ENCODE peak calls at places on chromosomes 4 and X, in eight cellular contexts. I, J, P, S, B, Y, A and M are unnamed samples.

GRCh38 chr4:108081251-108081650 is 87.5 kb downstream of the LEF1 start:
- DNase-seq in I (no peak), J (no peak), P (no peak), S (no peak), B (no peak), Y (no peak), A (no peak), M (peak)

GRCh38 chr4:187908079-187908501 is 87.5 kb upstream of the ZFP42 start:
- DNase-seq in I (no peak), J (no peak), P (no peak), S (no peak), B (no peak), Y (no peak), A (peak), M (no peak)

GRCh38 chr4:25818293-25819240 is 44.2 kb downstream of the SEL1L3 start:
- DNase-seq in I (no peak), J (no peak), P (no peak), S (no peak), B (no peak), Y (no peak), A (no peak), M (no peak)

GRCh38 chrX:130110379-130111219 is at the start of gene ELF4:
- DNase-seq in I (peak), J (peak), P (peak), S (peak), B (peak), Y (peak), A (peak), M (peak)

GRCh38 chrX:136354201-136354600 is 53.4 kb downstream of the ADGRG4 start:
- DNase-seq in I (no peak), J (no peak), P (no peak), S (no peak), B (no peak), Y (no peak), A (no peak), M (no peak)

GRCh38 chr4:168589154-168589553 is 92.3 kb downstream of the PALLD start:
- DNase-seq in I (no peak), J (no peak), P (no peak), S (no peak), B (no peak), Y (no peak), A (peak), M (no peak)

GRCh38 chrX:119145241-119145653 is 17.6 kb upstream of the KIAA1210 start:
- DNase-seq in I (peak), J (no peak), P (no peak), S (no peak), B (no peak), Y (no peak), A (peak), M (no peak)

GRCh38 chr4:52091811-52092210 is 40.7 kb downstream of the SPATA18 start:
- DNase-seq in I (no peak), J (no peak), P (no peak), S (no peak), B (no peak), Y (no peak), A (peak), M (no peak)

GRCh38 chr4:7029212-7029611 is 14.0 kb upstream of the TADA2B start:
- DNase-seq in I (no peak), J (no peak), P (no peak), S (no peak), B (no peak), Y (no peak), A (no peak), M (no peak)

GRCh38 chr4:41420576-41420975 is 117.4 kb upstream of the LIMCH1 start:
- DNase-seq in I (no peak), J (no peak), P (no peak), S (no peak), B (no peak), Y (no peak), A (no peak), M (no peak)

GRCh38 chr4:158209825-158210807 is at the start of gene TMEM144:
- DNase-seq in I (peak), J (peak), P (peak), S (peak), B (peak), Y (peak), A (peak), M (peak)

GRCh38 chr4:105966046-105966445 is 70.8 kb downstream of the NPNT start:
- DNase-seq in I (peak), J (no peak), P (no peak), S (no peak), B (no peak), Y (no peak), A (peak), M (no peak)

GRCh38 chr4:48367016-48367415 is 25.7 kb downstream of the SLAIN2 start:
- DNase-seq in I (no peak), J (no peak), P (no peak), S (no peak), B (no peak), Y (no peak), A (no peak), M (no peak)

GRCh38 chr4:138538743-138539142 is 296.6 kb upstream of the SLC7A11 start:
- DNase-seq in I (no peak), J (no peak), P (no peak), S (no peak), B (no peak), Y (no peak), A (no peak), M (no peak)

GRCh38 chr4:82851902-82852750 is 38.8 kb downstream of the SEC31A start:
- DNase-seq in I (peak), J (no peak), P (no peak), S (no peak), B (no peak), Y (no peak), A (peak), M (no peak)

GRCh38 chr4:1130318-1131186 is 17.2 kb upstream of the RNF212 start:
- DNase-seq in I (peak), J (peak), P (peak), S (peak), B (peak), Y (peak), A (peak), M (peak)

GRCh38 chrX:320126-320783 is 1.7 kb upstream of the GTPBP6 start:
- DNase-seq in I (peak), J (no peak), P (peak), S (peak), B (peak), Y (no peak), A (peak), M (no peak)

GRCh38 chrX:21905209-21905735 is 35.2 kb upstream of the SMS start:
- DNase-seq in I (peak), J (no peak), P (no peak), S (no peak), B (no peak), Y (no peak), A (peak), M (no peak)

GRCh38 chr4:61648264-61648663 is 448.1 kb downstream of the ADGRL3 start:
- DNase-seq in I (no peak), J (no peak), P (no peak), S (no peak), B (no peak), Y (no peak), A (no peak), M (no peak)

GRCh38 chr4:119570401-119570800 is 58.2 kb downstream of the PDE5A start:
- DNase-seq in I (no peak), J (no peak), P (no peak), S (no peak), B (no peak), Y (no peak), A (peak), M (no peak)

GRCh38 chr4:113278324-113278934 is 229.0 kb downstream of the ANK2 start:
- DNase-seq in I (peak), J (peak), P (peak), S (no peak), B (peak), Y (peak), A (peak), M (peak)

GRCh38 chr4:153530284-153530995 is 64.3 kb downstream of the TMEM131L start:
- DNase-seq in I (no peak), J (peak), P (peak), S (no peak), B (no peak), Y (no peak), A (no peak), M (no peak)

GRCh38 chr4:99763635-99764101 is 53.0 kb upstream of the DAPP1 start:
- DNase-seq in I (no peak), J (no peak), P (no peak), S (no peak), B (no peak), Y (no peak), A (peak), M (no peak)

GRCh38 chr4:40418430-40419230 is 83.5 kb downstream of the CHRNA9 start:
- DNase-seq in I (no peak), J (no peak), P (no peak), S (no peak), B (no peak), Y (no peak), A (peak), M (no peak)

GRCh38 chr4:77465271-77465670 is 140.3 kb upstream of the CXCL13 start:
- DNase-seq in I (peak), J (peak), P (no peak), S (no peak), B (no peak), Y (peak), A (peak), M (peak)

GRCh38 chrX:95076449-95076848 is 1402.4 kb downstream of the FAM133A start:
- DNase-seq in I (peak), J (no peak), P (no peak), S (no peak), B (no peak), Y (no peak), A (peak), M (no peak)

GRCh38 chrX:153554519-153555167 is 37.2 kb downstream of the ATP2B3 start:
- DNase-seq in I (peak), J (peak), P (peak), S (peak), B (peak), Y (peak), A (peak), M (peak)

GRCh38 chr4:125314676-125315570 is at the start of gene FAT4:
- DNase-seq in I (peak), J (peak), P (peak), S (peak), B (peak), Y (peak), A (peak), M (peak)

GRCh38 chr4:152643153-152644035 is 36.4 kb downstream of the TMEM154 start:
- DNase-seq in I (no peak), J (peak), P (no peak), S (no peak), B (peak), Y (peak), A (no peak), M (peak)

GRCh38 chr4:41746440-41747229 is 1.9 kb downstream of the PHOX2B start:
- DNase-seq in I (peak), J (no peak), P (no peak), S (no peak), B (no peak), Y (no peak), A (no peak), M (no peak)

GRCh38 chrX:55120767-55121358 is 32.0 kb downstream of the PAGE2 start:
- DNase-seq in I (no peak), J (no peak), P (no peak), S (no peak), B (no peak), Y (no peak), A (no peak), M (no peak)

GRCh38 chr4:148965080-148965479 is 522.9 kb upstream of the NR3C2 start:
- DNase-seq in I (no peak), J (no peak), P (no peak), S (no peak), B (no peak), Y (no peak), A (no peak), M (no peak)

GRCh38 chr4:184762100-184762499 is 28.2 kb upstream of the CENPU start:
- DNase-seq in I (no peak), J (peak), P (no peak), S (no peak), B (no peak), Y (peak), A (no peak), M (peak)

GRCh38 chrX:140525448-140525847 is 20.6 kb upstream of the SOX3 start:
- DNase-seq in I (peak), J (no peak), P (no peak), S (no peak), B (no peak), Y (no peak), A (peak), M (no peak)

GRCh38 chr4:140863187-140863586 is 107.0 kb upstream of the TBC1D9 start:
- DNase-seq in I (no peak), J (no peak), P (no peak), S (no peak), B (no peak), Y (no peak), A (no peak), M (no peak)

GRCh38 chr4:244471-244870 is 60.8 kb downstream of the ZNF732 start:
- DNase-seq in I (peak), J (peak), P (peak), S (no peak), B (no peak), Y (peak), A (peak), M (peak)

GRCh38 chr4:74659576-74660411 is 134.5 kb downstream of the BTC start:
- DNase-seq in I (no peak), J (no peak), P (no peak), S (no peak), B (no peak), Y (no peak), A (peak), M (no peak)

GRCh38 chr4:40280586-40280985 is 54.5 kb upstream of the CHRNA9 start:
- DNase-seq in I (no peak), J (peak), P (no peak), S (no peak), B (no peak), Y (no peak), A (peak), M (peak)